ENCODE peak calls at places on chromosomes 1 and 21, in nine cellular contexts. R is lower leg skin, E is breast epithelium, M is tibial artery, P is AG10803, N is heart right ventricle, Y is brain microvascular endothelial cell, W is left lung, K is ovary. U is an unnamed sample.

GRCh38 chr1:172239894-172240293 is 180.6 kb upstream of the C1orf105 start:
- DNase-seq in R (no peak), E (no peak), M (no peak), P (no peak), N (no peak), Y (no peak), W (peak), K (no peak), U (no peak)

GRCh38 chr1:54010415-54011117 is 7.4 kb downstream of the LDLRAD1 start:
- DNase-seq in R (no peak), E (no peak), M (no peak), P (no peak), N (no peak), Y (no peak), W (no peak), K (no peak), U (no peak)

GRCh38 chr1:175742790-175743459 is 470 bp downstream of the TNR start:
- DNase-seq in R (no peak), E (no peak), M (no peak), P (no peak), N (peak), Y (peak), W (no peak), K (no peak), U (no peak)

GRCh38 chr1:209483691-209484090 is 99.8 kb upstream of the CAMK1G start:
- DNase-seq in R (no peak), E (no peak), M (no peak), P (no peak), N (no peak), Y (no peak), W (no peak), K (no peak), U (no peak)

GRCh38 chr1:198143797-198144196 is 13.0 kb upstream of the NEK7 start:
- DNase-seq in R (no peak), E (no peak), M (no peak), P (no peak), N (no peak), Y (no peak), W (no peak), K (no peak), U (no peak)

GRCh38 chr1:234743866-234744581 is 134.0 kb upstream of the IRF2BP2 start:
- DNase-seq in R (no peak), E (no peak), M (no peak), P (no peak), N (no peak), Y (peak), W (no peak), K (peak), U (no peak)

GRCh38 chr1:76866566-76866965 is 714 bp upstream of the ST6GALNAC5 start:
- DNase-seq in R (no peak), E (no peak), M (no peak), P (peak), N (no peak), Y (no peak), W (no peak), K (no peak), U (no peak)

GRCh38 chr21:17463441-17463840 is 49.4 kb upstream of the CXADR start:
- DNase-seq in R (no peak), E (no peak), M (no peak), P (peak), N (no peak), Y (peak), W (no peak), K (no peak), U (no peak)

GRCh38 chr1:66527688-66528087 is 6.3 kb upstream of the SGIP1 start:
- DNase-seq in R (no peak), E (no peak), M (no peak), P (peak), N (no peak), Y (peak), W (no peak), K (no peak), U (no peak)

GRCh38 chr1:115980998-115981993 is 5.0 kb downstream of the SLC22A15 start:
- DNase-seq in R (no peak), E (no peak), M (no peak), P (peak), N (peak), Y (no peak), W (no peak), K (no peak), U (peak)

GRCh38 chr1:222182641-222183040 is 365.3 kb downstream of the HHIPL2 start:
- DNase-seq in R (no peak), E (no peak), M (no peak), P (no peak), N (no peak), Y (no peak), W (no peak), K (no peak), U (no peak)

DNA sequence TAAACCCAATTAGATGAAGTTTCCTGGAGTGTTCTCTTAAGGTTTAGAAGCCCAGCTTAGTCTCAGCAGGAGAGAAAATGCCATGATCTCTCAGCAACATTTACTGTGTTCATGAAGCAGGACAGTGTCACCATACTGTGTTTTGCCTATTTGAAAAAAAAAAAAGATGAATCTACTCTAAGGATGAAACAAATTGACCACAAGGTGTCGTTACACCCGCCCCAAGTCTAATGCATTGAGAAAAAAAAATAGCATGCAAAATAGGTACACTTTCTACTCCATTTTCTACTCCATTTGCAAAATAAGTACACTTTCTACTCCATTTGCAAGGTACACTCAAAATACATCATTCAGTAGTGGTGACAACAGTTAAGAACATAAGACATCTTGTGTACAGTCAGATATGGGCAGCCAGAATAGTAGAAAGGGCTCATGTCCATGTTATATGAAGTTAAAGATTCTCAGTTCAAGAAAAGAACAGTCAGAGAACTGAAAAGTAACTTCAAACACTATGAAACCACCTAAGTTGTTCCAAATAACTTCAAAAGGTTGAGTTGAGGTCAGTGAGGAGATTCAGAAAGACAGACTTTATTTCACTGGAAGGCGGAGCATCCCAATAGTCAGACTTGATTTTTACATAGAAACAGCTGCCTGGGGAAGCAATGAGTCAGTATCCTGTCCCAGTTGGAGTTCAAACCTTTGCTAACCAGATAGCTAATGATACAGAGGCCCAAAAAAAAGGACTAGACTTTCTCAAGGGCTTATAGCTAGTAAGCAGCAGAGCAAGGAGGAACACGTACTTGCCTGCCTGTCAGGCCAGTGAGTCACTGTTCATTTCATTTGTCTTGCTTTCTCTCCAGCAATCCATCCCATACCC is 13.3 kb downstream of the PLPPR5 start:
- DNase-seq in R (no peak), E (no peak), M (no peak), P (peak), N (no peak), Y (peak), W (no peak), K (no peak), U (no peak)
- TF ChIP-seq CTCF in R (no peak), E (no peak), M (no peak), P (no peak), N (peak), Y (peak), W (no peak), K (no peak), U (peak)

GRCh38 chr1:206883160-206883559 is 14.1 kb upstream of the IL24 start:
- DNase-seq in R (no peak), E (no peak), M (no peak), P (peak), N (no peak), Y (no peak), W (no peak), K (no peak), U (no peak)

GRCh38 chr1:206875752-206876380 is 10.4 kb downstream of the IL20 start:
- DNase-seq in R (no peak), E (no peak), M (no peak), P (no peak), N (no peak), Y (no peak), W (no peak), K (no peak), U (no peak)

GRCh38 chr1:206880310-206880709 is 14.9 kb downstream of the IL20 start:
- DNase-seq in R (no peak), E (no peak), M (no peak), P (no peak), N (no peak), Y (no peak), W (no peak), K (no peak), U (no peak)

GRCh38 chr1:206882555-206882954 is 14.7 kb upstream of the IL24 start:
- DNase-seq in R (no peak), E (no peak), M (no peak), P (no peak), N (no peak), Y (no peak), W (no peak), K (no peak), U (no peak)

DNA sequence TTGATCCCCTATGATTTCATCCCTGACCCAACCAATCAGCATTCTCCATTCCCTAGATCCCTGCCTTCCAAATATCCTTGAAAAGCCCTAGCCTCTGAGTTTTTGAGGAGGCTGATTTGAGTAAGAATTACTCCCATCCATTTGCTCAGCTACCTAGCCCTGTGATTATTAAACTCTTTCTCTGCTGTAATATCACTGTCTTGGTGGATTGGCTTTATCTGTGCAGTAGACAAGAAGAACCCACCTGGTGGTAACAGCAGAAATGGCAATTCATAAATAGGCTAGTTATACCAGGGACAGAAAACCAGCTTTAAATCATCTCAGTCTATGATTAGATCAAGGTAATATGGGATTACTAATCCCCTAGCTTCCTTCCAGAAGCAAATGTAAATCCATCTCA is 13.0 kb downstream of the IL20 start:
- DNase-seq in R (no peak), E (no peak), M (no peak), P (no peak), N (no peak), Y (no peak), W (no peak), K (no peak), U (no peak)
- TF ChIP-seq CTCF in R (no peak), E (no peak), M (no peak), P (no peak), N (no peak), Y (peak), W (no peak), K (no peak), U (no peak)

GRCh38 chr1:229696385-229696784 is 70.3 kb downstream of the URB2 start:
- DNase-seq in R (no peak), E (no peak), M (no peak), P (no peak), N (no peak), Y (no peak), W (no peak), K (no peak), U (no peak)
- TF ChIP-seq CTCF in R (no peak), E (no peak), M (no peak), P (no peak), N (no peak), Y (no peak), W (no peak), K (no peak), U (no peak)

GRCh38 chr1:65059930-65060538 is 88.0 kb upstream of the AK4 start:
- DNase-seq in R (no peak), E (no peak), M (no peak), P (peak), N (no peak), Y (no peak), W (no peak), K (no peak), U (no peak)
- TF ChIP-seq CTCF in R (no peak), E (peak), M (peak), P (peak), N (peak), Y (peak), W (peak), K (peak), U (peak)

DNA sequence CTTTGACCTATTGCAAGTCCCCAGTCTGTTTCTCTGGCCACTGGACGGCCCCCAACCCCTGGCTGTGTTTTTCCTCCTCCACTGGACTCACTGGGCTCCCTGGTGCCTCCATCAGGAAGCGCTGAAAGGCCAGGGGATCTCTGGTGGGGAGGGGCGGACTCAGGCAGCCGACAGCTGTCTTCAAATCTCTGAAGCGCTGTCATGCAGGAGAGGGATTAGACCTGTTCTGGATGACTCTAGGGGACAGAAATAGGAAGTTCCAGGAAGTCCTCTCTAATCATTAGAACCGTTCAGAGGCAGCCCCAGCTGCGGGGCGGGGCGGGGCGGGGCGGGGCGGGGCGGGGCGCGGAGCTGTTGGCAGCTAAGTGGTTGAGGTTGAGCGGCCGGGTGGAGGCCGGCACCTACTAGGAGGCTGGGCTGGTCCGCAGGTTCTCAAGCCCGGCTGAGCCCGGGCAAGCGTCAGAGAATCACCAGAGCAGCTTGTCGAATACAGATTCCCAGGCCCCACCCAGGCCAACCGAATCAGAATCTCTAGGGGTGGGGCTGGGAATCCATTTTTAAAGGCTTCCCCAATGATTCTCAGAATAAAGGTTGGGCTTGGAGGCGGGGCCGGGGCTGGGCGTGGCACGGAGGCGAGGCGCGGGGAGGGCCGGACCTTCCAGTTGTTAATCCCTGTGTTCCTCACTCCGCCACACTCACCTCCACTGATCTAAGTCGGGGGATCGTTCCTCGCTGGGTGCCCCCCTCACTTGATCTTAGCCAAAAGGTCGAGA is 11.4 kb upstream of the PHLDA3 start:
- DNase-seq in R (peak), E (peak), M (peak), P (peak), N (peak), Y (peak), W (peak), K (no peak), U (peak)
- TF ChIP-seq CTCF in R (no peak), E (no peak), M (no peak), P (peak), N (peak), Y (peak), W (no peak), K (no peak), U (no peak)

DNA sequence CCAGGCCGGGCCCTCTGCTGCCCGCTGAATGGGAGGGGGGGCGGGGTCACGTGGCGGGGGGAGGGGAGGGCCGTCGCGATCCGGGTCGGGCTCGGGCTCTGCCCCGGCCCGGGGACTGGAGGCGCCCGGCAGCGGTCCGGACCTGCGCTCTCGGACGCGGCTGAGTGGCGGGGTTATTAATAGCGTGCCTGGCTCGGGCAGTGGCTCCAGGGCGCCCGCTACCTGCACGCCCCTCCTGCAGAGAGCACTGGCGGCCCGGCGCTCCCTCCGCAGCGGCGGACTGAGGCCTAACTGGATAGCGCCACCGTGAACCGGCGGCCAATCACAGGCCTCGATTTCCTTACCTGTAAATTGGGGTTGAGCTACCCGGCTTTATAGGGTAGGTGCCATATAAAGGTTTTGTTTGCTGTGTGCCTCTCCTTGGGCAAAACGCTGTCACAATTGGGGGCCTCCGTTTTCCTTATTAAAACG is 28.0 kb downstream of the AHDC1 start:
- DNase-seq in R (no peak), E (no peak), M (peak), P (no peak), N (peak), Y (no peak), W (peak), K (peak), U (peak)
- TF ChIP-seq CTCF in R (no peak), E (no peak), M (no peak), P (no peak), N (peak), Y (peak), W (no peak), K (no peak), U (no peak)

DNA sequence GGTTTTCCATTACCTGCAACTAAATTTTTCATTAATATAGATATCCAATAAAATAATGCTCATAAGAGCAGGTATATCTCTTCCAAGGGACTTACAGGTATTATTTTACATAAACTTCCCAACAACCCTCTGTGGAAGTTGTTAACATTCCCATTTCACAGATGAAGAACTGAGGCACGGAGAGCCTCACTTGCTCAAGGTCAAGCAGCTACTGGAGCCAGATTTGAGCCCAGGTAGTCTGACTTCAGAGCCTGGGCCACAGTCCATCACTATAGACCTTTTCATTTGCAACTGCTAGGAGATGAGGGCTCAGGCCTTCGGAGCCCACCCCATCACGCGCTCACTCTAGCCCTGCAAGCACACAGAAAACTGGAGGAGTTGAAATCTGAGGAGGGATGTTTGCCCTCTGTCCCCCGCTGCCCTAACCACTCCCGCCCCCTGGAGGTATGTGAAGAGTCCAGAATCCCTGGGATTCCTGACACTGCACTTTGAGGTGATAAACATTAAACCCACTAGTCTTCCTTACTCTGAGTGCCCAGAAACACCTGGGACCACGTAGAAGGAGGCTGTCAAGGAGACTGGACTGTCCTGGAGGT is 11.7 kb upstream of the ALPL start:
- DNase-seq in R (peak), E (no peak), M (no peak), P (no peak), N (no peak), Y (no peak), W (no peak), K (no peak), U (no peak)
- TF ChIP-seq CTCF in R (no peak), E (no peak), M (no peak), P (no peak), N (no peak), Y (peak), W (no peak), K (no peak), U (no peak)

GRCh38 chr1:1306070-1306660 is 1.6 kb downstream of the ACAP3 start:
- DNase-seq in R (no peak), E (no peak), M (no peak), P (no peak), N (no peak), Y (no peak), W (no peak), K (no peak), U (no peak)
- TF ChIP-seq CTCF in R (no peak), E (no peak), M (no peak), P (peak), N (no peak), Y (peak), W (no peak), K (no peak), U (no peak)

U was measured in GM13976.